ENCODE peak calls at places on chromosomes 5 and 9, in nine cellular contexts. J is stomach; V is SK-N-SH; S is CD4-positive, CD25-positive, alpha-beta regulatory T cell; F is kidney epithelial cell; R is adipocyte; Z is neural progenitor cell; D is CD4-positive, alpha-beta memory T cell; K is uterus. C is an unnamed sample. For H3K27me3 and H3K36me3, the result is how much of the 10 kb centered on the place peaks cover.

GRCh38 chr5:180594311-180595045 is 3.2 kb upstream of the SCGB3A1 start:
- DNase-seq in J (peak), V (peak), S (no peak), F (no peak), R (no peak), Z (no peak), D (no peak), K (no peak), C (no peak)

GRCh38 chr5:39005566-39006232 is 68.5 kb downstream of the RICTOR start:
- DNase-seq in J (no peak), V (no peak), S (peak), F (no peak), R (no peak), Z (no peak), D (no peak), K (no peak), C (no peak)

GRCh38 chr5:111834926-111835599 is 78.1 kb upstream of the NREP start:
- DNase-seq in J (no peak), V (no peak), S (no peak), F (no peak), R (no peak), Z (no peak), D (no peak), K (no peak), C (no peak)

GRCh38 chr5:146541956-146542849 is 26.2 kb upstream of the GPR151 start:
- DNase-seq in J (peak), V (peak), S (peak), F (peak), R (peak), Z (peak), D (peak), K (peak), C (peak)

GRCh38 chr9:68950188-68950587 is 63.7 kb downstream of the PRKACG start:
- DNase-seq in J (no peak), V (no peak), S (no peak), F (no peak), R (no peak), Z (no peak), D (no peak), K (no peak), C (no peak)

GRCh38 chr9:100468041-100468440 is 4.9 kb upstream of the TMEFF1 start:
- DNase-seq in J (no peak), V (no peak), S (no peak), F (no peak), R (no peak), Z (no peak), D (no peak), K (no peak), C (no peak)

GRCh38 chr9:86734762-86735161 is 212.5 kb downstream of the GAS1 start:
- DNase-seq in J (no peak), V (no peak), S (no peak), F (no peak), R (no peak), Z (no peak), D (no peak), K (no peak), C (no peak)

GRCh38 chr9:109471994-109472393 is 26.1 kb downstream of the PTPN3 start:
- DNase-seq in J (no peak), V (no peak), S (no peak), F (no peak), R (peak), Z (no peak), D (no peak), K (no peak), C (no peak)

GRCh38 chr9:126612813-126613641 is 701 bp upstream of the LMX1B start:
- DNase-seq in J (no peak), V (peak), S (no peak), F (no peak), R (no peak), Z (peak), D (no peak), K (no peak), C (no peak)

GRCh38 chr9:127763918-127764384 is 14.5 kb downstream of the SH2D3C start:
- DNase-seq in J (peak), V (no peak), S (peak), F (no peak), R (no peak), Z (peak), D (no peak), K (no peak), C (no peak)

GRCh38 chr5:150489358-150490295 is 18.3 kb upstream of the NDST1 start:
- DNase-seq in J (no peak), V (no peak), S (no peak), F (no peak), R (peak), Z (no peak), D (no peak), K (no peak), C (no peak)
- H3K4me3 ChIP-seq in J (no peak), V (no peak), S (no peak), F (no peak), R (peak), Z (no peak), D (no peak), K (no peak), C (no peak)

GRCh38 chr9:113661074-113661473 is 197.5 kb downstream of the RGS3 start:
- DNase-seq in J (no peak), V (no peak), S (no peak), F (no peak), R (no peak), Z (no peak), D (no peak), K (no peak), C (no peak)

GRCh38 chr9:113659039-113659438 is 195.5 kb downstream of the RGS3 start:
- DNase-seq in J (no peak), V (no peak), S (no peak), F (no peak), R (no peak), Z (no peak), D (no peak), K (no peak), C (peak)

GRCh38 chr9:113658565-113658935 is 195.0 kb downstream of the RGS3 start:
- DNase-seq in J (no peak), V (no peak), S (no peak), F (no peak), R (no peak), Z (no peak), D (no peak), K (no peak), C (no peak)

GRCh38 chr9:113657765-113658564 is 194.4 kb downstream of the RGS3 start:
- DNase-seq in J (peak), V (peak), S (peak), F (peak), R (peak), Z (peak), D (peak), K (peak), C (peak)

GRCh38 chr9:113659740-113660139 is 196.2 kb downstream of the RGS3 start:
- DNase-seq in J (no peak), V (no peak), S (no peak), F (no peak), R (no peak), Z (no peak), D (no peak), K (no peak), C (no peak)
- H3K27me3 ChIP-seq in J (under half), V (under half), S (under half), F (under half), R (under half), Z (under half), D (under half), K (under half), C (under half)

GRCh38 chr5:1814183-1815020 is 13.2 kb downstream of the NDUFS6 start:
- DNase-seq in J (no peak), V (no peak), S (no peak), F (no peak), R (no peak), Z (no peak), D (no peak), K (no peak), C (no peak)

GRCh38 chr5:1818784-1819183 is 17.6 kb downstream of the NDUFS6 start:
- DNase-seq in J (no peak), V (no peak), S (no peak), F (no peak), R (no peak), Z (no peak), D (no peak), K (no peak), C (peak)

GRCh38 chr5:1817261-1818043 is 16.2 kb downstream of the NDUFS6 start:
- DNase-seq in J (no peak), V (no peak), S (no peak), F (no peak), R (no peak), Z (no peak), D (no peak), K (no peak), C (peak)

GRCh38 chr5:1815881-1816292 is 14.7 kb downstream of the NDUFS6 start:
- DNase-seq in J (no peak), V (no peak), S (no peak), F (no peak), R (no peak), Z (no peak), D (no peak), K (no peak), C (peak)

DNA sequence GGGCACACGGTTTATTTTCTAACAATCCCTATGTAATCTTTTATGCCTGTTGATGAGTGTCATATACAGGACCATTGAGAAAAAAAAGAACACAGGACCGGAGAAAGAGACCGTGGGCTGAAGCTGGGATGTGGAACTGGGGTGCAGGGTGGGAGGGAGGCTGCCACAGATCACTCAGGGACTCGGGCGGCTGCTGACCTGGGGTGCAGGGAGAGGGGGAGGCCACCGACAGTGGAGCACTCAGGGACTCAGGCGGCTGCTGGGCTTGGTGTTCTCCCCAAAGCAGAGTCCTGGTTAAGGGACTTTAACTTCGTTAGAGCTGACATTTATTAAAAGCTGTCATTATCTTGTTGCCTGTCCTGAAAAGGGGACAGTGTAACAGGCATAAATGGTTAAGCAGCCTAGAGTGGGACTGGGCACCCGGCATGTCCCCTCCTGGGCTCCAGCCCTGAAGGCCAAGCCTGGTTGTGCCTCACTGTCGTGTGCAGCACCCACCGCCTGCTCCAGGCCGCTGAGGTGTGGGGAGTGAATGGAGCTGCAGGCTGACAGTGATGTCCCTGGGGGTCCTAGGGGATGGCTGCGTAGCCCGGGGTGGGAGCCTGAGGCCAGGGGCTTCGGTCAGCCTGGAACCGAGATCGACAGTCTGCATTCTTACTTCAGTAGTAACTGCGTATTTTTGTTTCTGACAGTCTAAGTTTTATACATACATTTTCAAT is 14.0 kb downstream of the NDUFS6 start:
- DNase-seq in J (no peak), V (no peak), S (no peak), F (no peak), R (no peak), Z (no peak), D (no peak), K (no peak), C (no peak)
- H3K36me3 ChIP-seq in J (half or more), V (under half), S (half or more), F (under half), R (half or more), Z (under half), D (half or more), K (under half), C (half or more)

GRCh38 chr5:119470851-119471451 is 18.7 kb downstream of the HSD17B4 start:
- DNase-seq in J (no peak), V (no peak), S (peak), F (no peak), R (peak), Z (peak), D (no peak), K (no peak), C (no peak)
- H3K4me3 ChIP-seq in J (no peak), V (peak), S (no peak), F (no peak), R (no peak), Z (no peak), D (no peak), K (no peak), C (no peak)

DNA sequence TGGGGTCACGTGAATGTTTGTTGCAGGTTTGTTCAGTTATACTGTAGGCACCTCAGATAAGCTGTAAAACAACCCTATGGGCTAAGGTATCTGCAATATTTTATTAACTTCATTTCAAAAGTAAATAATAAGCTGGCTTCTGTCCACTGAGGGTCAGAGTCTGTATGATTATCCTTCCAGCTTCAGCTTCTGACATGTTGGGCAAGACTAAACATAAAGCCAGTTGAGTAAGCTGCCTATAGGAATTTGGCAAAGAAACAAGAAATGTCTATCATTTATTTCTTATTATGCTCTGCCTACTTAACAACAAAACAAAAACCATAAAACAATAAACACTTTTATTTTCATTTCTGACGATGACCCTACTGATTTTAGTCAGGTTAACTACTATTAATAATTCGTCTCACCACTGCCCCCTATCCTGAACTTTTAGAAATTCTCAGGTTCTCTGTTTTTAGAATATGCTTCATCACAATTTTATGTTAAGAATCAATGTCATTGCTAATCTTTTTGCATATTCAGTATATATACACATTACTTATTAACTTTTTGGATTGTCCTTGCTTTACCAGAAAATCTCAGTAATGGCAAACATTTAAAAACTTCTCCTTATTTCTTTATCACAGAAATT is 413.5 kb upstream of the ADAMTSL1 start:
- DNase-seq in J (no peak), V (peak), S (no peak), F (no peak), R (peak), Z (no peak), D (no peak), K (no peak), C (no peak)
- H3K27me3 ChIP-seq in J (under half), V (under half), S (under half), F (under half), R (under half), Z (under half), D (under half), K (under half), C (under half)

DNA sequence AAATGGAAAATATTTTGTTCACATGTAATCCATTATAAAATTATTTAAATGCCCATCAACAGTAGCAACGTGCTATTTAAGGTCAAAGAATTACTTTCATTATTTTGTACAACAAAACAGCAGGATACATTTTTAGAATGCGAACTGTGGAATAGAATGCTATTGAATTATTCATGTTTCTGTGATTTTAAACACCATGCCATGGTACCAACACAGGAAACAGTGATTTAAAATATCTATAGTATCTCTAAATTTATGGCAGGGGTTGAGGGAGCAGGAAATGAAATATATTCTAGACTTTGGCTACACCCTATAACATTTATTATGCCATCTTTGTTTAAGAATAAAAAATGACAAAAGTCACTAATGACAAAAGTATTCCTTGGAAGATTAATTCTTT is 62.4 kb downstream of the DROSHA start:
- DNase-seq in J (no peak), V (no peak), S (no peak), F (no peak), R (no peak), Z (no peak), D (no peak), K (no peak), C (no peak)
- H3K36me3 ChIP-seq in J (under half), V (half or more), S (half or more), F (under half), R (under half), Z (under half), D (under half), K (under half), C (half or more)

DNA sequence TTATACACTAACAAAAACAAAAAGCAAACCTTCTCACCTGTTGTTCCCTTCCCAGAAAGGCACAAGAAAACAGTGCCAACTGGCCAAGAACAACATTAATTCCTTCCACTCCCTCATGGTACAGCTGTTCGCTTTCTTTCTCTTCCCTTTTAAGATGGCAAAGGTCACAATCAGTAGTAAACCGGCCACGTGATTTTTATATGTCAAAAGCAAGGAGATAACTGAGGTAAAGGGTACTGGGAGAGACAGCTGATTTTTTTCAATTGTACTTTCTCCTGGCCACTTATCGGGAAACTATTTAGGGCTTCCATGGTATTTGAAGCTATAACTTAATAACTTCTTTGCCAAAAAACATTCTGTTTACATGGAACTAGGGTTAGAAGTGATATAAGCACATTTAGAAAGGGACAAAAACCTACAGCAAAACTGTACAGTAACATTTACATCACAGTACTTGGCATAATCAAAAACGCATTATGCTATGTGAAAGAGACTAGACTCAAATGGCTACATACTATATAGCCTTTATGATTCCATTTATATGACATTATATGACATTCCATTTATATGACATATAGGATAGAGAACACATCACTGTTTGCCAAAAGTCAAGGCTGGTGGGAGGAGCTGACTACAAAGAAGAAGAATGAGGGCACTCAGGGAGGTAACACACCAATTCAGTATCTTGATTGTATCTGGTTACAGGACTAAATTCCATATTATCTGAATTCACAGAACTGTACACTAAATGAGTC is 24.8 kb downstream of the PLPP1 start:
- DNase-seq in J (no peak), V (no peak), S (no peak), F (no peak), R (peak), Z (no peak), D (no peak), K (no peak), C (no peak)
- H3K4me3 ChIP-seq in J (no peak), V (no peak), S (no peak), F (no peak), R (peak), Z (no peak), D (no peak), K (no peak), C (no peak)